ENCODE peak calls at places on chromosome 19, in five cellular contexts. One of them, this sample, is unnamed.

GRCh38 chr19:24101459-24102122 is 14.6 kb downstream of the ZNF254 start:
- DNase-seq in heart right ventricle: no peak
- DNase-seq in ovary: no peak
- DNase-seq in tibial nerve: no peak
- DNase-seq in lung: no peak
- DNase-seq in this sample: no peak

GRCh38 chr19:10290876-10291553 is 1.3 kb downstream of the ICAM5 start:
- DNase-seq in heart right ventricle: peak; percentile 64
- DNase-seq in ovary: peak; percentile 47
- DNase-seq in tibial nerve: no peak
- DNase-seq in lung: peak; percentile 83
- DNase-seq in this sample: no peak

GRCh38 chr19:58551123-58551497 is 3.8 kb downstream of the CHMP2A start:
- DNase-seq in tibial nerve: no peak
- DNase-seq in ovary: no peak
- DNase-seq in heart right ventricle: no peak
- DNase-seq in lung: no peak
- DNase-seq in this sample: no peak

GRCh38 chr19:2507109-2507508 is 31.2 kb downstream of the GADD45B start:
- DNase-seq in tibial nerve: no peak
- DNase-seq in lung: peak; percentile 36
- DNase-seq in heart right ventricle: no peak
- DNase-seq in ovary: no peak
- DNase-seq in this sample: no peak

GRCh38 chr19:10368101-10368803 is 12.1 kb downstream of the TYK2 start:
- DNase-seq in ovary: no peak
- DNase-seq in tibial nerve: no peak
- DNase-seq in lung: no peak
- DNase-seq in heart right ventricle: no peak
- DNase-seq in this sample: no peak

GRCh38 chr19:42270346-42271044 is 1.4 kb downstream of the CIC start:
- DNase-seq in tibial nerve: peak; percentile 44
- DNase-seq in ovary: peak; percentile 51
- DNase-seq in heart right ventricle: no peak
- DNase-seq in lung: no peak
- DNase-seq in this sample: peak; percentile 74

GRCh38 chr19:44800461-44800860 is 8.4 kb upstream of the BCAM start:
- DNase-seq in lung: peak; percentile 88
- DNase-seq in tibial nerve: peak; percentile 75
- DNase-seq in heart right ventricle: peak; percentile 90
- DNase-seq in ovary: peak; percentile 83
- DNase-seq in this sample: peak; percentile 63

GRCh38 chr19:4012092-4012974 is 4.8 kb downstream of the PIAS4 start:
- DNase-seq in tibial nerve: no peak
- DNase-seq in ovary: no peak
- DNase-seq in heart right ventricle: no peak
- DNase-seq in lung: no peak
- DNase-seq in this sample: no peak

GRCh38 chr19:17490411-17490810 is 20.1 kb downstream of the SLC27A1 start:
- DNase-seq in tibial nerve: no peak
- DNase-seq in ovary: no peak
- DNase-seq in heart right ventricle: no peak
- DNase-seq in lung: no peak
- DNase-seq in this sample: no peak

GRCh38 chr19:18433039-18433691 is 4.8 kb downstream of the ISYNA1 start:
- DNase-seq in ovary: peak; percentile 62
- DNase-seq in lung: no peak
- DNase-seq in tibial nerve: no peak
- DNase-seq in heart right ventricle: no peak
- DNase-seq in this sample: no peak

GRCh38 chr19:42355896-42356295 is 30.5 kb downstream of the MEGF8 start:
- DNase-seq in tibial nerve: no peak
- DNase-seq in lung: no peak
- DNase-seq in ovary: no peak
- DNase-seq in heart right ventricle: no peak
- DNase-seq in this sample: no peak

GRCh38 chr19:11203194-11204075 is 6.1 kb upstream of the KANK2 start:
- DNase-seq in heart right ventricle: peak; percentile 81
- DNase-seq in lung: peak; percentile 72
- DNase-seq in ovary: peak; percentile 96
- DNase-seq in tibial nerve: peak; percentile 65
- DNase-seq in this sample: no peak

GRCh38 chr19:2883686-2884439 is 16.7 kb downstream of the ZNF556 start:
- DNase-seq in ovary: no peak
- DNase-seq in tibial nerve: no peak
- DNase-seq in heart right ventricle: no peak
- DNase-seq in lung: no peak
- DNase-seq in this sample: no peak

GRCh38 chr19:6253886-6254285 is 25.9 kb downstream of the MLLT1 start:
- DNase-seq in lung: no peak
- DNase-seq in tibial nerve: no peak
- DNase-seq in ovary: no peak
- DNase-seq in heart right ventricle: no peak
- DNase-seq in this sample: no peak

GRCh38 chr19:2359992-2360875 is at the start of gene TMPRSS9:
- DNase-seq in tibial nerve: no peak
- DNase-seq in lung: no peak
- DNase-seq in heart right ventricle: no peak
- DNase-seq in ovary: no peak
- DNase-seq in this sample: no peak

GRCh38 chr19:2289714-2290435 is 7.9 kb upstream of the PEAK3 start:
- DNase-seq in ovary: no peak
- DNase-seq in heart right ventricle: no peak
- DNase-seq in lung: peak; percentile 44
- DNase-seq in tibial nerve: no peak
- DNase-seq in this sample: peak; percentile 36

GRCh38 chr19:39828015-39828633 is 5.8 kb downstream of the DYRK1B start:
- DNase-seq in ovary: no peak
- DNase-seq in heart right ventricle: no peak
- DNase-seq in tibial nerve: no peak
- DNase-seq in lung: no peak
- DNase-seq in this sample: no peak

GRCh38 chr19:6772028-6772865 is at the start of gene VAV1:
- DNase-seq in ovary: no peak
- DNase-seq in heart right ventricle: peak; percentile 61
- DNase-seq in tibial nerve: no peak
- DNase-seq in lung: peak; percentile 69
- DNase-seq in this sample: peak; percentile 76

GRCh38 chr19:17889609-17890214 is 18.0 kb downstream of the SLC5A5 start:
- DNase-seq in tibial nerve: no peak
- DNase-seq in ovary: no peak
- DNase-seq in heart right ventricle: no peak
- DNase-seq in lung: no peak
- DNase-seq in this sample: no peak

GRCh38 chr19:6761053-6761676 is 6.1 kb downstream of the SH2D3A start:
- DNase-seq in ovary: no peak
- DNase-seq in lung: no peak
- DNase-seq in tibial nerve: no peak
- DNase-seq in heart right ventricle: no peak
- DNase-seq in this sample: no peak

GRCh38 chr19:38544569-38545315 is 73.0 kb downstream of the MAP4K1 start:
- DNase-seq in heart right ventricle: no peak
- DNase-seq in lung: no peak
- DNase-seq in ovary: no peak
- DNase-seq in tibial nerve: no peak
- DNase-seq in this sample: no peak

GRCh38 chr19:5804516-5805464 is at the start of gene NRTN:
- DNase-seq in heart right ventricle: no peak
- DNase-seq in tibial nerve: no peak
- DNase-seq in ovary: no peak
- DNase-seq in lung: no peak
- DNase-seq in this sample: peak; percentile 33

GRCh38 chr19:28213476-28214082 is 999.4 kb downstream of the UQCRFS1 start:
- DNase-seq in lung: no peak
- DNase-seq in ovary: no peak
- DNase-seq in heart right ventricle: no peak
- DNase-seq in tibial nerve: no peak
- DNase-seq in this sample: no peak

GRCh38 chr19:18743281-18743825 is 47.8 kb downstream of the COMP start:
- DNase-seq in lung: peak; percentile 59
- DNase-seq in heart right ventricle: peak; percentile 80
- DNase-seq in tibial nerve: no peak
- DNase-seq in ovary: peak; percentile 90
- DNase-seq in this sample: no peak

GRCh38 chr19:51641648-51642047 is 5.0 kb downstream of the SIGLEC14 start:
- DNase-seq in lung: no peak
- DNase-seq in tibial nerve: no peak
- DNase-seq in ovary: no peak
- DNase-seq in heart right ventricle: no peak
- DNase-seq in this sample: no peak

GRCh38 chr19:40721936-40722661 is 5.2 kb downstream of the ITPKC start:
- DNase-seq in ovary: no peak
- DNase-seq in heart right ventricle: no peak
- DNase-seq in lung: no peak
- DNase-seq in tibial nerve: no peak
- DNase-seq in this sample: no peak

GRCh38 chr19:23766951-23767350 is 8.3 kb upstream of the ZNF681 start:
- DNase-seq in lung: no peak
- DNase-seq in tibial nerve: no peak
- DNase-seq in heart right ventricle: no peak
- DNase-seq in ovary: no peak
- DNase-seq in this sample: no peak

GRCh38 chr19:3652422-3652821 is 25.8 kb upstream of the CACTIN start:
- DNase-seq in ovary: no peak
- DNase-seq in heart right ventricle: no peak
- DNase-seq in tibial nerve: no peak
- DNase-seq in lung: no peak
- DNase-seq in this sample: no peak

GRCh38 chr19:5157186-5157585 is 183.4 kb downstream of the PTPRS start:
- DNase-seq in lung: no peak
- DNase-seq in ovary: no peak
- DNase-seq in tibial nerve: no peak
- DNase-seq in heart right ventricle: no peak
- DNase-seq in this sample: no peak

GRCh38 chr19:43625918-43626579 is 6.6 kb upstream of the ZNF428 start:
- DNase-seq in heart right ventricle: peak; percentile 24
- DNase-seq in tibial nerve: no peak
- DNase-seq in ovary: no peak
- DNase-seq in lung: no peak
- DNase-seq in this sample: no peak

GRCh38 chr19:13062317-13062716 is 40.3 kb downstream of the LYL1 start:
- DNase-seq in lung: no peak
- DNase-seq in tibial nerve: no peak
- DNase-seq in heart right ventricle: no peak
- DNase-seq in ovary: no peak
- DNase-seq in this sample: no peak
- H3K4me1 ChIP-seq in lung: peaks cover 31% of the 10 kb centered on the region
- H3K4me1 ChIP-seq in tibial nerve: peaks cover 95% of the 10 kb centered on the region
- H3K4me1 ChIP-seq in heart right ventricle: peaks cover 73% of the 10 kb centered on the region
- H3K4me1 ChIP-seq in ovary: peaks cover 66% of the 10 kb centered on the region
- H3K4me1 ChIP-seq in this sample: no peaks in the 10 kb centered on the region

GRCh38 chr19:49953376-49953775 is 7.6 kb downstream of the SIGLEC11 start:
- DNase-seq in lung: no peak
- DNase-seq in heart right ventricle: no peak
- DNase-seq in ovary: no peak
- DNase-seq in tibial nerve: no peak
- DNase-seq in this sample: no peak

GRCh38 chr19:49956113-49956491 is 4.9 kb downstream of the SIGLEC11 start:
- DNase-seq in tibial nerve: no peak
- DNase-seq in lung: no peak
- DNase-seq in heart right ventricle: no peak
- DNase-seq in ovary: no peak
- DNase-seq in this sample: no peak

GRCh38 chr19:49954092-49954825 is 6.7 kb downstream of the SIGLEC11 start:
- DNase-seq in heart right ventricle: no peak
- DNase-seq in tibial nerve: no peak
- DNase-seq in ovary: peak; percentile 81
- DNase-seq in lung: no peak
- DNase-seq in this sample: no peak

GRCh38 chr19:49952906-49953305 is 8.1 kb downstream of the SIGLEC11 start:
- DNase-seq in tibial nerve: no peak
- DNase-seq in heart right ventricle: no peak
- DNase-seq in ovary: no peak
- DNase-seq in lung: no peak
- DNase-seq in this sample: no peak

GRCh38 chr19:49954933-49955332 is 6.0 kb downstream of the SIGLEC11 start:
- DNase-seq in ovary: no peak
- DNase-seq in tibial nerve: no peak
- DNase-seq in heart right ventricle: no peak
- DNase-seq in lung: no peak
- DNase-seq in this sample: no peak
- H3K4me3 ChIP-seq in ovary: no peak overlapping the region
- H3K4me3 ChIP-seq in tibial nerve: peak overlapping the region; percentile 9
- H3K4me3 ChIP-seq in heart right ventricle: no peak overlapping the region
- H3K4me3 ChIP-seq in lung: no peak overlapping the region
- H3K4me3 ChIP-seq in this sample: no peak overlapping the region

GRCh38 chr19:35731353-35731752 is 10.9 kb downstream of the IGFLR1 start:
- DNase-seq in tibial nerve: no peak
- DNase-seq in ovary: no peak
- DNase-seq in heart right ventricle: no peak
- DNase-seq in lung: no peak
- DNase-seq in this sample: no peak
- H3K27ac ChIP-seq in tibial nerve: no peak overlapping the region
- H3K27ac ChIP-seq in ovary: no peak overlapping the region
- H3K27ac ChIP-seq in heart right ventricle: no peak overlapping the region
- H3K27ac ChIP-seq in lung: no peak overlapping the region
- H3K27ac ChIP-seq in this sample: no peak overlapping the region

GRCh38 chr19:54574527-54575056 is 1.0 kb downstream of the LILRA2 start:
- DNase-seq in lung: peak; percentile 24
- DNase-seq in ovary: no peak
- DNase-seq in tibial nerve: no peak
- DNase-seq in heart right ventricle: no peak
- DNase-seq in this sample: no peak
- H3K4me1 ChIP-seq in lung: no peaks in the 10 kb centered on the region
- H3K4me1 ChIP-seq in ovary: no peaks in the 10 kb centered on the region
- H3K4me1 ChIP-seq in tibial nerve: no peaks in the 10 kb centered on the region
- H3K4me1 ChIP-seq in heart right ventricle: no peaks in the 10 kb centered on the region
- H3K4me1 ChIP-seq in this sample: no peaks in the 10 kb centered on the region

DNA sequence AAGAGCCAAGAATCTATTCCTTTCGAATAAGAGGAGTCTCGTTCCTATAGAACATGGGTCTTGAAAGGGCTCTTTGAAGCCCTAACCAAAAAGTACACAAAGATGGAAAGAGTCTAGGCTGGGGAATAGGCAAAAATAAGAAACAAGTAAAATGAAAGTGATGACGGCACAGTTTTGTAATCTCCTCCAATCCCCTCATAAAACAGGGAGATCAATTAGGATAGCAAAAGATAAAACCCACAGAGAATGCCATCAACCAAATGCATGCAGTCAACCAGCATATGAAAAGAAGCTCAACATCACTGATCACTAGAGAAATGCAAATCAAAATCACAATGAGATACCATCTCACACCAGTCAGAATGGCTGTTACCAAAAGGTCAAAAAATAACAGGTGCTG is 122.4 kb upstream of the LSM14A start:
- DNase-seq in heart right ventricle: no peak
- DNase-seq in ovary: no peak
- DNase-seq in tibial nerve: no peak
- DNase-seq in lung: no peak
- DNase-seq in this sample: no peak
- H3K4me3 ChIP-seq in heart right ventricle: no peak overlapping the region
- H3K4me3 ChIP-seq in ovary: no peak overlapping the region
- H3K4me3 ChIP-seq in tibial nerve: no peak overlapping the region
- H3K4me3 ChIP-seq in lung: no peak overlapping the region
- H3K4me3 ChIP-seq in this sample: no peak overlapping the region

GRCh38 chr19:47510516-47511127 is 4.2 kb downstream of the NAPA start:
- DNase-seq in tibial nerve: no peak
- DNase-seq in ovary: no peak
- DNase-seq in lung: no peak
- DNase-seq in heart right ventricle: no peak
- DNase-seq in this sample: no peak
- H3K27ac ChIP-seq in tibial nerve: peak overlapping the region; percentile 99
- H3K27ac ChIP-seq in ovary: peak overlapping the region; percentile 56
- H3K27ac ChIP-seq in lung: no peak overlapping the region
- H3K27ac ChIP-seq in heart right ventricle: peak overlapping the region; percentile 97
- H3K27ac ChIP-seq in this sample: no peak overlapping the region